ENCODE peak calls at places on chromosomes 4 and X, in six cellular contexts. K, M, A, D, R and X are unnamed samples.

GRCh38 chrX:20432048-20432447 is 165.3 kb upstream of the RPS6KA3 start:
- DNase-seq in K (peak; percentile 74), A (no peak), R (no peak), D (no peak), M (no peak), X (peak; percentile 26)

GRCh38 chr4:57190651-57191481 is 80.7 kb upstream of the IGFBP7 start:
- DNase-seq in M (peak; percentile 49), R (peak; percentile 7), A (peak; percentile 35), K (peak; percentile 57), D (peak; percentile 64), X (peak; percentile 26)

GRCh38 chrX:14779589-14779988 is 93.3 kb downstream of the FANCB start:
- DNase-seq in K (peak; percentile 7), M (no peak), A (no peak), D (no peak), R (no peak), X (no peak)

GRCh38 chr4:184807797-184808718 is 17.7 kb downstream of the ACSL1 start:
- DNase-seq in K (peak; percentile 87), D (peak; percentile 95), M (no peak), R (no peak), A (no peak), X (peak; percentile 61)

GRCh38 chr4:184345573-184345922 is 127.9 kb upstream of the ENPP6 start:
- DNase-seq in R (no peak), M (no peak), K (no peak), A (no peak), D (no peak), X (no peak)

GRCh38 chr4:31518796-31519250 is 798.7 kb downstream of the PCDH7 start:
- DNase-seq in M (no peak), R (no peak), A (peak; percentile 48), K (peak; percentile 80), D (no peak), X (peak; percentile 3)

GRCh38 chrX:43121637-43122036 is 343.7 kb upstream of the PPP1R2C start:
- DNase-seq in K (no peak), R (no peak), A (no peak), M (no peak), D (peak; percentile 36), X (no peak)

GRCh38 chr4:101527186-101527585 is 179.9 kb upstream of the PPP3CA start:
- DNase-seq in A (no peak), K (no peak), D (no peak), M (no peak), R (peak; percentile 71), X (peak; percentile 10)

GRCh38 chr4:163565228-163566040 is 70.9 kb downstream of the TMA16 start:
- DNase-seq in M (no peak), D (no peak), A (no peak), K (no peak), R (no peak), X (no peak)

GRCh38 chr4:129327637-129328036 is 231.7 kb downstream of the C4orf33 start:
- DNase-seq in K (no peak), D (no peak), R (no peak), A (no peak), M (no peak), X (no peak)

GRCh38 chrX:13835825-13836224 is 18.9 kb upstream of the GPM6B start:
- DNase-seq in M (no peak), A (no peak), D (no peak), R (peak; percentile 79), K (no peak), X (no peak)

GRCh38 chr4:47383829-47384427 is 79.6 kb downstream of the COMMD8 start:
- DNase-seq in R (peak; percentile 45), D (peak; percentile 39), K (peak; percentile 40), M (peak; percentile 43), A (peak; percentile 10), X (peak; percentile 66)

GRCh38 chr4:138259801-138260200 is 17.7 kb upstream of the SLC7A11 start:
- DNase-seq in R (no peak), K (peak; percentile 65), A (peak; percentile 21), D (no peak), M (no peak), X (peak; percentile 67)

GRCh38 chr4:93203708-93204107 is 624.8 kb upstream of the ATOH1 start:
- DNase-seq in M (no peak), K (no peak), R (no peak), D (peak; percentile 6), A (peak; percentile 19), X (peak; percentile 24)

GRCh38 chrX:42085836-42086235 is 162.5 kb upstream of the CASK start:
- DNase-seq in M (no peak), A (peak; percentile 0), R (no peak), K (peak; percentile 23), D (no peak), X (no peak)

GRCh38 chrX:143240658-143241057 is 214.9 kb downstream of the SPANXN4 start:
- DNase-seq in A (no peak), D (no peak), M (no peak), R (no peak), K (peak; percentile 56), X (no peak)

GRCh38 chrX:47637546-47638195 is 7.9 kb upstream of the CFP start:
- DNase-seq in D (peak; percentile 61), M (no peak), R (no peak), K (no peak), A (no peak), X (no peak)

DNA sequence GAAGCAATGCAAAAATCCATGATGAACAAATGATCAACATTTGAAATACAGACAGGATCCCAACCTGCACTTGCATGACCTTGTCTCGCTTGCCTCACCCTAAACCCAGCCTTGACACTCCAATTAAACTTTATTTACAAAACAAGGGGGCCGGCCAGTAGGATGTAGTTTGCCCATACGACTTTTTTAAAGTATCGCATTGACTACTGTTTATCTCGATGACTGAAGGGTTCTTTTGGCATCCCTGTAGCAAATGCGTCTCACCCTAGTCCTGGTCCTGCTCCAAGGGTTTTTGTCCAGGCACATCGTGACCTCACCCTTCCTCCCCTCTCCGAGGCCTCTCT is 430 bp upstream of the SLC25A5 start:
- DNase-seq in M (no peak), R (no peak), A (no peak), D (no peak), K (no peak), X (no peak)
- H3K9ac ChIP-seq in M (no peak overlapping the region), R (peak overlapping the region; percentile 32), A (peak overlapping the region; percentile 97), D (no peak overlapping the region), K (no peak overlapping the region), X (no peak overlapping the region)

GRCh38 chrX:149713279-149714050 is 1.6 kb downstream of the MAGEA11 start:
- DNase-seq in A (no peak), R (no peak), D (no peak), M (no peak), K (no peak), X (no peak)
- TF ChIP-seq EZH2phosphoT487 in A (no peak), R (no peak), D (no peak), M (no peak), K (no peak), X (no peak)

DNA sequence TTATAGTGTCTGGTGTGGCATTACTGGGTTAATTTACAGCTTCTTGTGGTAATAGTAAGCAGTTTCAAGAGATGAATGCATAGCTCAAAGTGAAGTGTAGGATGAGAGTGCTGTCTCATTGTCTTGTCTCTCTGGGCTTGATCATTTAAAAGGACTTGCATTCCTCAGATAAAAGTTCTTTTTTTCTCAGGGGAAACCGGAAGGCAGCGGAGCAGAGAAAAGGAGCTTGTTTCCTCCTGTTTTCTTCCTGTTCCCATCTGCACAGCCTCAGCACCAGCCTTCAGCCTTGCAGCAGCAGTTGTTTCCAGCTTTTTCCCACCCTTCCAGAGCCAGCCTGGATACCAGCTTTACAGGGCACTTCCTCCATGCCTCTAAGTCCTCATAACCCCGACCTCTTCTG is 61.4 kb upstream of the LGI2 start:
- DNase-seq in A (no peak), M (no peak), R (no peak), D (peak; percentile 21), K (no peak), X (no peak)
- H3K9ac ChIP-seq in A (no peak overlapping the region), M (no peak overlapping the region), R (no peak overlapping the region), D (no peak overlapping the region), K (no peak overlapping the region), X (no peak overlapping the region)

GRCh38 chrX:94400488-94400887 is 726.5 kb downstream of the FAM133A start:
- DNase-seq in D (no peak), R (peak; percentile 58), K (peak; percentile 11), M (no peak), A (no peak), X (no peak)
- TF ChIP-seq EZH2phosphoT487 in D (no peak), R (no peak), K (no peak), M (no peak), A (no peak), X (no peak)

GRCh38 chr4:25144870-25145481 is 15.3 kb downstream of the SEPSECS start:
- DNase-seq in M (peak; percentile 43), K (peak; percentile 61), R (peak; percentile 50), A (peak; percentile 24), D (peak; percentile 27), X (peak; percentile 48)

GRCh38 chr4:25142468-25142867 is 17.8 kb downstream of the SEPSECS start:
- DNase-seq in D (no peak), R (no peak), K (no peak), M (no peak), A (no peak), X (no peak)

GRCh38 chr4:25146076-25146475 is 14.2 kb downstream of the SEPSECS start:
- DNase-seq in K (no peak), D (no peak), R (no peak), M (no peak), A (no peak), X (no peak)

DNA sequence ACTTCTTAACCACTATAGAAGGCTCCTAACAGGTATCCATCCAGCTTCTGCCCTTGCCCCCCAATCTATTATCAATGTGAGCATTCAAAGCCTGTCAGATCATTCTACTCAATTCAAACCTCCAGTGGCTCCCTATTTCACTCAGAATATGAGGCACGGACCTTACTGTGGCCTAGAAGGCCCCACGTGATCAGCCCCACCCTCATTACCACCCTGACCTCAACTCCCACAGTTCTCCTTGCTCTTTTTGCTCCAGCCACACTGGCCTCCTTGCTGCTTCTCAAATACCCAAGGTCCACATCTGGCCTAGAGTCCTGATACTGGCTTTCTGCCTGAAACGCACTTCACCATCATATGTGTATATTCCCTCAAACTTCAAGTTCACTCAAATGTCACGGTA is 18.7 kb downstream of the SEPSECS start:
- DNase-seq in A (no peak), R (no peak), D (no peak), M (no peak), K (no peak), X (no peak)
- H3K9ac ChIP-seq in A (no peak overlapping the region), R (no peak overlapping the region), D (no peak overlapping the region), M (no peak overlapping the region), K (no peak overlapping the region), X (no peak overlapping the region)

GRCh38 chr4:5955201-5955821 is 62.4 kb upstream of the CRMP1 start:
- DNase-seq in R (no peak), D (peak; percentile 23), A (no peak), K (no peak), M (peak; percentile 57), X (no peak)
- TF ChIP-seq EZH2phosphoT487 in R (no peak), D (no peak), A (no peak), K (no peak), M (no peak), X (no peak)